ENCODE peak calls at places on chromosomes 5 and 9, in eight cellular contexts. One of them, this sample, is unnamed. For H3K4me1, the result is how much of the 10 kb centered on the place peaks cover.

GRCh38 chr5:31598640-31599611 is 40.0 kb upstream of the PDZD2 start:
- DNase-seq in psoas muscle: no peak
- DNase-seq in GM23248: no peak
- DNase-seq in aorta: no peak
- DNase-seq in CD4-positive, CD25-positive, alpha-beta regulatory T cell: no peak
- DNase-seq in H9: no peak
- DNase-seq in K562: no peak
- DNase-seq in left ventricle myocardium inferior: no peak
- DNase-seq in this sample: no peak

GRCh38 chr9:129685220-129685932 is 19.9 kb downstream of the PRRX2 start:
- DNase-seq in aorta: no peak
- DNase-seq in left ventricle myocardium inferior: no peak
- DNase-seq in H9: no peak
- DNase-seq in GM23248: peak
- DNase-seq in psoas muscle: no peak
- DNase-seq in K562: no peak
- DNase-seq in CD4-positive, CD25-positive, alpha-beta regulatory T cell: no peak
- DNase-seq in this sample: no peak

GRCh38 chr9:86829496-86830046 is 117.7 kb downstream of the GAS1 start:
- DNase-seq in psoas muscle: no peak
- DNase-seq in K562: no peak
- DNase-seq in GM23248: peak
- DNase-seq in left ventricle myocardium inferior: no peak
- DNase-seq in H9: no peak
- DNase-seq in aorta: no peak
- DNase-seq in CD4-positive, CD25-positive, alpha-beta regulatory T cell: no peak
- DNase-seq in this sample: no peak

GRCh38 chr9:6068983-6069382 is 53.6 kb upstream of the RANBP6 start:
- DNase-seq in psoas muscle: no peak
- DNase-seq in H9: no peak
- DNase-seq in GM23248: no peak
- DNase-seq in K562: no peak
- DNase-seq in CD4-positive, CD25-positive, alpha-beta regulatory T cell: peak
- DNase-seq in aorta: no peak
- DNase-seq in left ventricle myocardium inferior: no peak
- DNase-seq in this sample: no peak

GRCh38 chr5:132029609-132030008 is 18.2 kb upstream of the ACSL6 start:
- DNase-seq in psoas muscle: no peak
- DNase-seq in aorta: no peak
- DNase-seq in GM23248: no peak
- DNase-seq in K562: no peak
- DNase-seq in H9: no peak
- DNase-seq in left ventricle myocardium inferior: no peak
- DNase-seq in CD4-positive, CD25-positive, alpha-beta regulatory T cell: no peak
- DNase-seq in this sample: no peak

GRCh38 chr5:124289641-124290201 is 456.7 kb downstream of the ZNF608 start:
- DNase-seq in psoas muscle: no peak
- DNase-seq in H9: peak
- DNase-seq in CD4-positive, CD25-positive, alpha-beta regulatory T cell: no peak
- DNase-seq in aorta: no peak
- DNase-seq in K562: no peak
- DNase-seq in GM23248: no peak
- DNase-seq in left ventricle myocardium inferior: no peak
- DNase-seq in this sample: peak

GRCh38 chr5:149500922-149501582 is 50.2 kb downstream of the CSNK1A1 start:
- DNase-seq in psoas muscle: no peak
- DNase-seq in left ventricle myocardium inferior: no peak
- DNase-seq in K562: no peak
- DNase-seq in GM23248: peak
- DNase-seq in H9: no peak
- DNase-seq in CD4-positive, CD25-positive, alpha-beta regulatory T cell: no peak
- DNase-seq in aorta: no peak
- DNase-seq in this sample: no peak

GRCh38 chr9:16154570-16155078 is 601.8 kb downstream of the CCDC171 start:
- DNase-seq in GM23248: peak
- DNase-seq in psoas muscle: peak
- DNase-seq in H9: peak
- DNase-seq in K562: no peak
- DNase-seq in left ventricle myocardium inferior: peak
- DNase-seq in CD4-positive, CD25-positive, alpha-beta regulatory T cell: peak
- DNase-seq in aorta: no peak
- DNase-seq in this sample: peak

GRCh38 chr9:131395027-131395744 is 1.3 kb downstream of the PRRC2B start:
- DNase-seq in CD4-positive, CD25-positive, alpha-beta regulatory T cell: peak
- DNase-seq in left ventricle myocardium inferior: no peak
- DNase-seq in H9: peak
- DNase-seq in K562: peak
- DNase-seq in GM23248: peak
- DNase-seq in aorta: peak
- DNase-seq in psoas muscle: no peak
- DNase-seq in this sample: peak

GRCh38 chr5:53965459-53965858 is 344.9 kb downstream of the ARL15 start:
- DNase-seq in H9: no peak
- DNase-seq in K562: no peak
- DNase-seq in CD4-positive, CD25-positive, alpha-beta regulatory T cell: no peak
- DNase-seq in GM23248: peak
- DNase-seq in aorta: no peak
- DNase-seq in left ventricle myocardium inferior: no peak
- DNase-seq in psoas muscle: no peak
- DNase-seq in this sample: no peak

GRCh38 chr5:117380316-117380715 is 805.7 kb upstream of the SEMA6A start:
- DNase-seq in H9: no peak
- DNase-seq in psoas muscle: no peak
- DNase-seq in aorta: no peak
- DNase-seq in K562: no peak
- DNase-seq in GM23248: no peak
- DNase-seq in left ventricle myocardium inferior: no peak
- DNase-seq in CD4-positive, CD25-positive, alpha-beta regulatory T cell: no peak
- DNase-seq in this sample: no peak

GRCh38 chr9:130833324-130833990 is 1.6 kb upstream of the ABL1 start:
- DNase-seq in aorta: no peak
- DNase-seq in GM23248: no peak
- DNase-seq in K562: peak
- DNase-seq in left ventricle myocardium inferior: no peak
- DNase-seq in CD4-positive, CD25-positive, alpha-beta regulatory T cell: no peak
- DNase-seq in H9: no peak
- DNase-seq in psoas muscle: no peak
- DNase-seq in this sample: no peak

GRCh38 chr5:149618581-149619248 is 37.4 kb downstream of the ARHGEF37 start:
- DNase-seq in K562: peak
- DNase-seq in CD4-positive, CD25-positive, alpha-beta regulatory T cell: peak
- DNase-seq in left ventricle myocardium inferior: no peak
- DNase-seq in H9: peak
- DNase-seq in GM23248: peak
- DNase-seq in psoas muscle: no peak
- DNase-seq in aorta: no peak
- DNase-seq in this sample: no peak

GRCh38 chr5:144469106-144469505 is 298.4 kb downstream of the KCTD16 start:
- DNase-seq in aorta: no peak
- DNase-seq in GM23248: peak
- DNase-seq in K562: no peak
- DNase-seq in left ventricle myocardium inferior: no peak
- DNase-seq in H9: no peak
- DNase-seq in CD4-positive, CD25-positive, alpha-beta regulatory T cell: no peak
- DNase-seq in psoas muscle: no peak
- DNase-seq in this sample: no peak

DNA sequence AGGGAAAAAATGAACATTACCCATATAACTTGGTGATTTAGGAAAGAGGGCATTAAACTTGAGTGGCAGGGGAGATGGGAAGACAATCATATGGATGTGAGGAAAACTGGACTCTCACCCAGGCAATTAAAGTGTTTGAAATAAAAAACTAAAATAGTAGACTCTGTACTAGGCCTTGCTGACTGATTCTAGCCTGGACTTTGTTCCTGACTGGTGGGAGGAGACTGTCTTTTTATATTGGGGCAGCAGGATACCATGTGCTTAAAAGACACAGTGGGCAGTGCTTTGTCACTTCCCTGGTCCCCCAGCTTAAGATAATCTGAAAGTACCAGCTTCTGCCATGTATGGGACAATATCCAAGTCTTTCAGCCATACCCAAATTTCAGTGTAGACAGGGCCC is 107.0 kb downstream of the ACTL7B start:
- DNase-seq in left ventricle myocardium inferior: no peak
- DNase-seq in aorta: no peak
- DNase-seq in GM23248: no peak
- DNase-seq in K562: no peak
- DNase-seq in psoas muscle: no peak
- DNase-seq in CD4-positive, CD25-positive, alpha-beta regulatory T cell: no peak
- DNase-seq in H9: no peak
- DNase-seq in this sample: no peak
- H3K27ac ChIP-seq in left ventricle myocardium inferior: no peak
- H3K27ac ChIP-seq in aorta: no peak
- H3K27ac ChIP-seq in GM23248: no peak
- H3K27ac ChIP-seq in K562: no peak
- H3K27ac ChIP-seq in psoas muscle: no peak
- H3K27ac ChIP-seq in CD4-positive, CD25-positive, alpha-beta regulatory T cell: no peak
- H3K27ac ChIP-seq in H9: no peak
- H3K27ac ChIP-seq in this sample: no peak

DNA sequence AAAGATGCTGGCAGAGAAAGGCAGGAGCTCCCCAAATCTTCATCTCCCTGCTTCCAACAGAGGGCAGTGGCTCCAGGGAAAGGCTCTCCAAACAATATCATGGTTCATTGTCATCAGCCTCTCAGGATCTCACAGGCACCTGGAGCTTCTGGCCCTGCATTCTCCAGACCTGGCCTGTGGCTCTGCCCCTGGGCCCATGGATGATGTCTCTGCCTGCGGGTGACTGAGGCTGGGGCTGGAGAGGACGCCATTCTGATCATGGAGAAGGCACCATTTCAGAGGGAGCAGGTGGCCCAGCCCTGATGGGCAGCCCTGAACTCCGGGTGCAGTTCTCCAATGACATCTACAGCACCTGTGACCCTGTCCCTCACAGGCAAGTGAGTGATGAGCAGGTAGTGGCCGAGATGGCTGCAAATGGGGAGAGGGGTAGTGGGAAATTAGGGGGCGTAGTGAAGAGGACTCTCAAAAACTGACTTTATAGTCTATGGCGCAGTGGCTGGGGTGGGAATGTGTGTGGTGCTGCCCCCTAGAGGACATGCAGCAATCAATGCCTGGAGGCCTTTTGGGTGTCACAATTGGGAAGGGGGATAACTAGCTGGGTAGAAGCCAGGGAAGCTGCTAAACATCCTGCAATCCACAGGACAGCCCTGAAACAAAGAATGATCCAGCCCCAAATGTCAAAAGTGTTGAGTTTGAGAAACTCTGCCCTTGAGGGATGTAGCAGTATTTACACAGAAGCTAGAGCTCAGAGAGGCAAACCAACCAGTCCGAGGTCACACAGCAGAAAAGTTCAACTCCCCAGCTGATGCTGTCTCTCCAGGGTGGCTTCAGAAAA is 3.2 kb downstream of the SH3PXD2B start:
- DNase-seq in aorta: no peak
- DNase-seq in CD4-positive, CD25-positive, alpha-beta regulatory T cell: peak
- DNase-seq in H9: peak
- DNase-seq in psoas muscle: peak
- DNase-seq in K562: peak
- DNase-seq in GM23248: peak
- DNase-seq in left ventricle myocardium inferior: no peak
- DNase-seq in this sample: peak
- H3K4me1 ChIP-seq in aorta: under half
- H3K4me1 ChIP-seq in CD4-positive, CD25-positive, alpha-beta regulatory T cell: under half
- H3K4me1 ChIP-seq in H9: under half
- H3K4me1 ChIP-seq in psoas muscle: under half
- H3K4me1 ChIP-seq in K562: under half
- H3K4me1 ChIP-seq in GM23248: under half
- H3K4me1 ChIP-seq in left ventricle myocardium inferior: half or more
- H3K4me1 ChIP-seq in this sample: under half

GRCh38 chr5:14577079-14577725 is 4.4 kb upstream of the OTULINL start:
- DNase-seq in H9: peak
- DNase-seq in GM23248: no peak
- DNase-seq in aorta: no peak
- DNase-seq in K562: no peak
- DNase-seq in left ventricle myocardium inferior: no peak
- DNase-seq in psoas muscle: no peak
- DNase-seq in CD4-positive, CD25-positive, alpha-beta regulatory T cell: no peak
- DNase-seq in this sample: no peak
- H3K27ac ChIP-seq in H9: no peak
- H3K27ac ChIP-seq in GM23248: no peak
- H3K27ac ChIP-seq in aorta: no peak
- H3K27ac ChIP-seq in K562: no peak
- H3K27ac ChIP-seq in left ventricle myocardium inferior: no peak
- H3K27ac ChIP-seq in psoas muscle: no peak
- H3K27ac ChIP-seq in CD4-positive, CD25-positive, alpha-beta regulatory T cell: no peak
- H3K27ac ChIP-seq in this sample: no peak

DNA sequence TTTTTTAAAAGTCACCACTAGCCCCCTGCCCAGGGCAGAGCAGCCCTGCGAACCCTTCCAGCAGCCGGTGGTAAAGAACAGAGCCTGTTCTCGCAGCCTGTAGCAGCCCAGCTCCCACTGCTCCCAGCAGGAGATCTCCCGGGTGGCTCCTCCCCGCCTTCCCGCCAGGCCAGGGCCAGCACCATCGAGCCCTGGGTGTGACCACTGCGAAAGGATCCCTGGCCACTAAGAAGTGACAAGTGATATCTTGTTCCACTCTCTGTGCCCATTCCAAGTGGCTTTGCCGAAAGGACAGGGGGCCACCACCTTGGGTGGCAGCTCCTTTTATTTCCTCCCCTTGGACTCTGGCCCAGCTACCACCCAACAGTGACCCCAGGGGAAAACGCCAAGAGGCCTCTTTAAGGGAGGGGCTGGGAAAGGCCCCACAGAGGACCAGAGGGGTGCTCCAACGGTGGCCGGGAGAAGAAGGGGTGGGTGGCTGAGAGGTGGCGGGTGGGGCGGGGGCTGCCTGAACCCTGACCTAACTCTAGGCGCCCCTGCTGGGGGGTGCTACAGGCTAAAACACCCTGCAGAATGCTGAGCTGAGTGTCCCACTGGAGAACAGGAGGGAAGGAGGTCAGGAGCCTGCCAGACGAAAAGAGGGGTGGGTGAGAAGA is 1.6 kb downstream of the NACC2 start:
- DNase-seq in K562: peak
- DNase-seq in CD4-positive, CD25-positive, alpha-beta regulatory T cell: no peak
- DNase-seq in GM23248: peak
- DNase-seq in psoas muscle: peak
- DNase-seq in H9: no peak
- DNase-seq in aorta: no peak
- DNase-seq in left ventricle myocardium inferior: no peak
- DNase-seq in this sample: no peak
- H3K4me1 ChIP-seq in K562: under half
- H3K4me1 ChIP-seq in CD4-positive, CD25-positive, alpha-beta regulatory T cell: under half
- H3K4me1 ChIP-seq in GM23248: under half
- H3K4me1 ChIP-seq in psoas muscle: half or more
- H3K4me1 ChIP-seq in H9: under half
- H3K4me1 ChIP-seq in aorta: under half
- H3K4me1 ChIP-seq in left ventricle myocardium inferior: half or more
- H3K4me1 ChIP-seq in this sample: under half

GRCh38 chr5:63262191-63262981 is 683.8 kb downstream of the LRRC70 start:
- DNase-seq in psoas muscle: no peak
- DNase-seq in K562: no peak
- DNase-seq in aorta: no peak
- DNase-seq in left ventricle myocardium inferior: no peak
- DNase-seq in H9: no peak
- DNase-seq in CD4-positive, CD25-positive, alpha-beta regulatory T cell: no peak
- DNase-seq in GM23248: peak
- DNase-seq in this sample: no peak

GRCh38 chr5:63261695-63262094 is 683.1 kb downstream of the LRRC70 start:
- DNase-seq in GM23248: no peak
- DNase-seq in left ventricle myocardium inferior: no peak
- DNase-seq in aorta: no peak
- DNase-seq in H9: no peak
- DNase-seq in psoas muscle: no peak
- DNase-seq in CD4-positive, CD25-positive, alpha-beta regulatory T cell: no peak
- DNase-seq in K562: no peak
- DNase-seq in this sample: no peak

GRCh38 chr5:63263409-63263808 is 684.8 kb downstream of the LRRC70 start:
- DNase-seq in H9: no peak
- DNase-seq in GM23248: peak
- DNase-seq in psoas muscle: no peak
- DNase-seq in left ventricle myocardium inferior: no peak
- DNase-seq in K562: no peak
- DNase-seq in aorta: no peak
- DNase-seq in CD4-positive, CD25-positive, alpha-beta regulatory T cell: no peak
- DNase-seq in this sample: no peak
- H3K27ac ChIP-seq in H9: no peak
- H3K27ac ChIP-seq in GM23248: no peak
- H3K27ac ChIP-seq in psoas muscle: no peak
- H3K27ac ChIP-seq in left ventricle myocardium inferior: no peak
- H3K27ac ChIP-seq in K562: no peak
- H3K27ac ChIP-seq in aorta: no peak
- H3K27ac ChIP-seq in CD4-positive, CD25-positive, alpha-beta regulatory T cell: no peak
- H3K27ac ChIP-seq in this sample: no peak